ENCODE peak calls at places on chromosome 4, in eight cellular contexts. One of them, this sample, is unnamed.

GRCh38 chr4:1608821-1609500 is 75.2 kb downstream of the FAM53A start:
- DNase-seq in pons: no peak
- DNase-seq in ureter: no peak
- DNase-seq in amygdala: no peak
- DNase-seq in stimulated activated CD4-positive, alpha-beta T cell treated with anti-CD3 and anti-CD28 coated beads, Interleukin-4, amount 100 ng/mL, for 48 hours: no peak
- DNase-seq in hippocampal formation: no peak
- DNase-seq in activated naive CD8-positive, alpha-beta T cell treated with anti-CD3 and anti-CD28 coated beads, Interleukin-2, amount 50 U/mL, for 24 hours: no peak
- DNase-seq in GDM1: no peak
- DNase-seq in this sample: peak; percentile 73

GRCh38 chr4:96356591-96357360 is 516.9 kb downstream of the PDHA2 start:
- DNase-seq in GDM1: no peak
- DNase-seq in stimulated activated CD4-positive, alpha-beta T cell treated with anti-CD3 and anti-CD28 coated beads, Interleukin-4, amount 100 ng/mL, for 48 hours: no peak
- DNase-seq in pons: no peak
- DNase-seq in ureter: no peak
- DNase-seq in amygdala: no peak
- DNase-seq in activated naive CD8-positive, alpha-beta T cell treated with anti-CD3 and anti-CD28 coated beads, Interleukin-2, amount 50 U/mL, for 24 hours: no peak
- DNase-seq in hippocampal formation: no peak
- DNase-seq in this sample: no peak

GRCh38 chr4:16667464-16667863 is 231.0 kb downstream of the LDB2 start:
- DNase-seq in ureter: no peak
- DNase-seq in hippocampal formation: no peak
- DNase-seq in stimulated activated CD4-positive, alpha-beta T cell treated with anti-CD3 and anti-CD28 coated beads, Interleukin-4, amount 100 ng/mL, for 48 hours: no peak
- DNase-seq in GDM1: no peak
- DNase-seq in activated naive CD8-positive, alpha-beta T cell treated with anti-CD3 and anti-CD28 coated beads, Interleukin-2, amount 50 U/mL, for 24 hours: no peak
- DNase-seq in pons: no peak
- DNase-seq in amygdala: no peak
- DNase-seq in this sample: no peak

GRCh38 chr4:166282081-166282770 is 409.2 kb downstream of the TLL1 start:
- DNase-seq in ureter: no peak
- DNase-seq in GDM1: no peak
- DNase-seq in amygdala: no peak
- DNase-seq in stimulated activated CD4-positive, alpha-beta T cell treated with anti-CD3 and anti-CD28 coated beads, Interleukin-4, amount 100 ng/mL, for 48 hours: no peak
- DNase-seq in activated naive CD8-positive, alpha-beta T cell treated with anti-CD3 and anti-CD28 coated beads, Interleukin-2, amount 50 U/mL, for 24 hours: no peak
- DNase-seq in hippocampal formation: no peak
- DNase-seq in pons: no peak
- DNase-seq in this sample: no peak

GRCh38 chr4:89001647-89002518 is 55.1 kb downstream of the FAM13A start:
- DNase-seq in ureter: no peak
- DNase-seq in hippocampal formation: no peak
- DNase-seq in amygdala: no peak
- DNase-seq in activated naive CD8-positive, alpha-beta T cell treated with anti-CD3 and anti-CD28 coated beads, Interleukin-2, amount 50 U/mL, for 24 hours: no peak
- DNase-seq in GDM1: no peak
- DNase-seq in pons: no peak
- DNase-seq in stimulated activated CD4-positive, alpha-beta T cell treated with anti-CD3 and anti-CD28 coated beads, Interleukin-4, amount 100 ng/mL, for 48 hours: no peak
- DNase-seq in this sample: no peak

GRCh38 chr4:35166437-35166836 is 1077.9 kb downstream of the ARAP2 start:
- DNase-seq in stimulated activated CD4-positive, alpha-beta T cell treated with anti-CD3 and anti-CD28 coated beads, Interleukin-4, amount 100 ng/mL, for 48 hours: no peak
- DNase-seq in ureter: no peak
- DNase-seq in GDM1: no peak
- DNase-seq in activated naive CD8-positive, alpha-beta T cell treated with anti-CD3 and anti-CD28 coated beads, Interleukin-2, amount 50 U/mL, for 24 hours: no peak
- DNase-seq in hippocampal formation: no peak
- DNase-seq in amygdala: no peak
- DNase-seq in pons: no peak
- DNase-seq in this sample: no peak

GRCh38 chr4:22356996-22357596 is 158.8 kb downstream of the ADGRA3 start:
- DNase-seq in GDM1: peak; percentile 40
- DNase-seq in pons: peak; percentile 20
- DNase-seq in amygdala: no peak
- DNase-seq in activated naive CD8-positive, alpha-beta T cell treated with anti-CD3 and anti-CD28 coated beads, Interleukin-2, amount 50 U/mL, for 24 hours: no peak
- DNase-seq in ureter: no peak
- DNase-seq in hippocampal formation: no peak
- DNase-seq in stimulated activated CD4-positive, alpha-beta T cell treated with anti-CD3 and anti-CD28 coated beads, Interleukin-4, amount 100 ng/mL, for 48 hours: no peak
- DNase-seq in this sample: peak; percentile 20

GRCh38 chr4:34261799-34262314 is 1982.5 kb downstream of the ARAP2 start:
- DNase-seq in pons: no peak
- DNase-seq in hippocampal formation: no peak
- DNase-seq in ureter: no peak
- DNase-seq in GDM1: no peak
- DNase-seq in stimulated activated CD4-positive, alpha-beta T cell treated with anti-CD3 and anti-CD28 coated beads, Interleukin-4, amount 100 ng/mL, for 48 hours: no peak
- DNase-seq in activated naive CD8-positive, alpha-beta T cell treated with anti-CD3 and anti-CD28 coated beads, Interleukin-2, amount 50 U/mL, for 24 hours: no peak
- DNase-seq in amygdala: no peak
- DNase-seq in this sample: no peak

GRCh38 chr4:128424524-128425195 is 137.0 kb upstream of the PGRMC2 start:
- DNase-seq in amygdala: no peak
- DNase-seq in stimulated activated CD4-positive, alpha-beta T cell treated with anti-CD3 and anti-CD28 coated beads, Interleukin-4, amount 100 ng/mL, for 48 hours: no peak
- DNase-seq in hippocampal formation: no peak
- DNase-seq in activated naive CD8-positive, alpha-beta T cell treated with anti-CD3 and anti-CD28 coated beads, Interleukin-2, amount 50 U/mL, for 24 hours: no peak
- DNase-seq in GDM1: no peak
- DNase-seq in ureter: no peak
- DNase-seq in pons: no peak
- DNase-seq in this sample: no peak

GRCh38 chr4:14023036-14023435 is 395.5 kb upstream of the BOD1L1 start:
- DNase-seq in activated naive CD8-positive, alpha-beta T cell treated with anti-CD3 and anti-CD28 coated beads, Interleukin-2, amount 50 U/mL, for 24 hours: no peak
- DNase-seq in hippocampal formation: no peak
- DNase-seq in GDM1: no peak
- DNase-seq in amygdala: no peak
- DNase-seq in pons: no peak
- DNase-seq in ureter: no peak
- DNase-seq in stimulated activated CD4-positive, alpha-beta T cell treated with anti-CD3 and anti-CD28 coated beads, Interleukin-4, amount 100 ng/mL, for 48 hours: no peak
- DNase-seq in this sample: no peak

GRCh38 chr4:111807556-111807955 is 337.7 kb upstream of the FAM241A start:
- DNase-seq in activated naive CD8-positive, alpha-beta T cell treated with anti-CD3 and anti-CD28 coated beads, Interleukin-2, amount 50 U/mL, for 24 hours: no peak
- DNase-seq in ureter: no peak
- DNase-seq in GDM1: no peak
- DNase-seq in amygdala: no peak
- DNase-seq in hippocampal formation: no peak
- DNase-seq in pons: no peak
- DNase-seq in stimulated activated CD4-positive, alpha-beta T cell treated with anti-CD3 and anti-CD28 coated beads, Interleukin-4, amount 100 ng/mL, for 48 hours: no peak
- DNase-seq in this sample: no peak

GRCh38 chr4:3329887-3330286 is 37.1 kb downstream of the RGS12 start:
- DNase-seq in GDM1: no peak
- DNase-seq in pons: no peak
- DNase-seq in stimulated activated CD4-positive, alpha-beta T cell treated with anti-CD3 and anti-CD28 coated beads, Interleukin-4, amount 100 ng/mL, for 48 hours: no peak
- DNase-seq in ureter: peak; percentile 6
- DNase-seq in activated naive CD8-positive, alpha-beta T cell treated with anti-CD3 and anti-CD28 coated beads, Interleukin-2, amount 50 U/mL, for 24 hours: no peak
- DNase-seq in hippocampal formation: no peak
- DNase-seq in amygdala: no peak
- DNase-seq in this sample: no peak

GRCh38 chr4:84952776-84953175 is 13.7 kb downstream of the WDFY3 start:
- DNase-seq in stimulated activated CD4-positive, alpha-beta T cell treated with anti-CD3 and anti-CD28 coated beads, Interleukin-4, amount 100 ng/mL, for 48 hours: no peak
- DNase-seq in amygdala: no peak
- DNase-seq in ureter: no peak
- DNase-seq in activated naive CD8-positive, alpha-beta T cell treated with anti-CD3 and anti-CD28 coated beads, Interleukin-2, amount 50 U/mL, for 24 hours: no peak
- DNase-seq in pons: no peak
- DNase-seq in hippocampal formation: no peak
- DNase-seq in GDM1: no peak
- DNase-seq in this sample: no peak

GRCh38 chr4:25800253-25800652 is 62.5 kb downstream of the SEL1L3 start:
- DNase-seq in stimulated activated CD4-positive, alpha-beta T cell treated with anti-CD3 and anti-CD28 coated beads, Interleukin-4, amount 100 ng/mL, for 48 hours: no peak
- DNase-seq in pons: no peak
- DNase-seq in hippocampal formation: no peak
- DNase-seq in activated naive CD8-positive, alpha-beta T cell treated with anti-CD3 and anti-CD28 coated beads, Interleukin-2, amount 50 U/mL, for 24 hours: no peak
- DNase-seq in amygdala: no peak
- DNase-seq in ureter: no peak
- DNase-seq in GDM1: no peak
- DNase-seq in this sample: no peak

GRCh38 chr4:160233141-160233540 is 1130.3 kb downstream of the RAPGEF2 start:
- DNase-seq in activated naive CD8-positive, alpha-beta T cell treated with anti-CD3 and anti-CD28 coated beads, Interleukin-2, amount 50 U/mL, for 24 hours: no peak
- DNase-seq in hippocampal formation: no peak
- DNase-seq in GDM1: no peak
- DNase-seq in stimulated activated CD4-positive, alpha-beta T cell treated with anti-CD3 and anti-CD28 coated beads, Interleukin-4, amount 100 ng/mL, for 48 hours: no peak
- DNase-seq in amygdala: no peak
- DNase-seq in ureter: no peak
- DNase-seq in pons: no peak
- DNase-seq in this sample: no peak

GRCh38 chr4:107442538-107443083 is 277.4 kb downstream of the PAPSS1 start:
- DNase-seq in GDM1: no peak
- DNase-seq in stimulated activated CD4-positive, alpha-beta T cell treated with anti-CD3 and anti-CD28 coated beads, Interleukin-4, amount 100 ng/mL, for 48 hours: no peak
- DNase-seq in amygdala: no peak
- DNase-seq in hippocampal formation: no peak
- DNase-seq in ureter: no peak
- DNase-seq in pons: no peak
- DNase-seq in activated naive CD8-positive, alpha-beta T cell treated with anti-CD3 and anti-CD28 coated beads, Interleukin-2, amount 50 U/mL, for 24 hours: no peak
- DNase-seq in this sample: no peak

GRCh38 chr4:27861802-27862201 is 1001.2 kb downstream of the STIM2 start:
- DNase-seq in pons: peak; percentile 3
- DNase-seq in ureter: no peak
- DNase-seq in GDM1: no peak
- DNase-seq in stimulated activated CD4-positive, alpha-beta T cell treated with anti-CD3 and anti-CD28 coated beads, Interleukin-4, amount 100 ng/mL, for 48 hours: no peak
- DNase-seq in amygdala: no peak
- DNase-seq in hippocampal formation: no peak
- DNase-seq in activated naive CD8-positive, alpha-beta T cell treated with anti-CD3 and anti-CD28 coated beads, Interleukin-2, amount 50 U/mL, for 24 hours: no peak
- DNase-seq in this sample: no peak

GRCh38 chr4:60039908-60040307 is 1160.2 kb upstream of the ADGRL3 start:
- DNase-seq in stimulated activated CD4-positive, alpha-beta T cell treated with anti-CD3 and anti-CD28 coated beads, Interleukin-4, amount 100 ng/mL, for 48 hours: no peak
- DNase-seq in pons: no peak
- DNase-seq in activated naive CD8-positive, alpha-beta T cell treated with anti-CD3 and anti-CD28 coated beads, Interleukin-2, amount 50 U/mL, for 24 hours: no peak
- DNase-seq in ureter: no peak
- DNase-seq in amygdala: no peak
- DNase-seq in GDM1: no peak
- DNase-seq in hippocampal formation: no peak
- DNase-seq in this sample: no peak

GRCh38 chr4:138889216-138889615 is 126.4 kb upstream of the NOCT start:
- DNase-seq in GDM1: no peak
- DNase-seq in pons: peak; percentile 80
- DNase-seq in ureter: no peak
- DNase-seq in stimulated activated CD4-positive, alpha-beta T cell treated with anti-CD3 and anti-CD28 coated beads, Interleukin-4, amount 100 ng/mL, for 48 hours: no peak
- DNase-seq in hippocampal formation: peak; percentile 20
- DNase-seq in activated naive CD8-positive, alpha-beta T cell treated with anti-CD3 and anti-CD28 coated beads, Interleukin-2, amount 50 U/mL, for 24 hours: no peak
- DNase-seq in amygdala: no peak
- DNase-seq in this sample: no peak

GRCh38 chr4:81997313-81997712 is 376.5 kb downstream of the HNRNPD start:
- DNase-seq in hippocampal formation: no peak
- DNase-seq in pons: no peak
- DNase-seq in amygdala: no peak
- DNase-seq in stimulated activated CD4-positive, alpha-beta T cell treated with anti-CD3 and anti-CD28 coated beads, Interleukin-4, amount 100 ng/mL, for 48 hours: no peak
- DNase-seq in activated naive CD8-positive, alpha-beta T cell treated with anti-CD3 and anti-CD28 coated beads, Interleukin-2, amount 50 U/mL, for 24 hours: no peak
- DNase-seq in ureter: no peak
- DNase-seq in GDM1: no peak
- DNase-seq in this sample: no peak

GRCh38 chr4:158217763-158218162 is 7.5 kb downstream of the TMEM144 start:
- DNase-seq in GDM1: no peak
- DNase-seq in hippocampal formation: no peak
- DNase-seq in stimulated activated CD4-positive, alpha-beta T cell treated with anti-CD3 and anti-CD28 coated beads, Interleukin-4, amount 100 ng/mL, for 48 hours: no peak
- DNase-seq in ureter: no peak
- DNase-seq in pons: no peak
- DNase-seq in activated naive CD8-positive, alpha-beta T cell treated with anti-CD3 and anti-CD28 coated beads, Interleukin-2, amount 50 U/mL, for 24 hours: no peak
- DNase-seq in amygdala: no peak
- DNase-seq in this sample: no peak

GRCh38 chr4:2621419-2621818 is 85.0 kb downstream of the FAM193A start:
- DNase-seq in stimulated activated CD4-positive, alpha-beta T cell treated with anti-CD3 and anti-CD28 coated beads, Interleukin-4, amount 100 ng/mL, for 48 hours: no peak
- DNase-seq in hippocampal formation: no peak
- DNase-seq in GDM1: no peak
- DNase-seq in ureter: no peak
- DNase-seq in amygdala: no peak
- DNase-seq in pons: no peak
- DNase-seq in activated naive CD8-positive, alpha-beta T cell treated with anti-CD3 and anti-CD28 coated beads, Interleukin-2, amount 50 U/mL, for 24 hours: no peak
- DNase-seq in this sample: no peak

GRCh38 chr4:71366776-71367175 is 28.0 kb downstream of the SLC4A4 start:
- DNase-seq in ureter: no peak
- DNase-seq in amygdala: no peak
- DNase-seq in stimulated activated CD4-positive, alpha-beta T cell treated with anti-CD3 and anti-CD28 coated beads, Interleukin-4, amount 100 ng/mL, for 48 hours: no peak
- DNase-seq in hippocampal formation: no peak
- DNase-seq in GDM1: no peak
- DNase-seq in pons: no peak
- DNase-seq in activated naive CD8-positive, alpha-beta T cell treated with anti-CD3 and anti-CD28 coated beads, Interleukin-2, amount 50 U/mL, for 24 hours: no peak
- DNase-seq in this sample: peak; percentile 19

GRCh38 chr4:13970349-13970748 is 342.8 kb upstream of the BOD1L1 start:
- DNase-seq in ureter: no peak
- DNase-seq in amygdala: no peak
- DNase-seq in hippocampal formation: no peak
- DNase-seq in activated naive CD8-positive, alpha-beta T cell treated with anti-CD3 and anti-CD28 coated beads, Interleukin-2, amount 50 U/mL, for 24 hours: no peak
- DNase-seq in GDM1: no peak
- DNase-seq in stimulated activated CD4-positive, alpha-beta T cell treated with anti-CD3 and anti-CD28 coated beads, Interleukin-4, amount 100 ng/mL, for 48 hours: no peak
- DNase-seq in pons: no peak
- DNase-seq in this sample: no peak

GRCh38 chr4:1991596-1992434 is 17.0 kb downstream of the NELFA start:
- DNase-seq in ureter: no peak
- DNase-seq in activated naive CD8-positive, alpha-beta T cell treated with anti-CD3 and anti-CD28 coated beads, Interleukin-2, amount 50 U/mL, for 24 hours: no peak
- DNase-seq in amygdala: no peak
- DNase-seq in GDM1: no peak
- DNase-seq in hippocampal formation: no peak
- DNase-seq in pons: no peak
- DNase-seq in stimulated activated CD4-positive, alpha-beta T cell treated with anti-CD3 and anti-CD28 coated beads, Interleukin-4, amount 100 ng/mL, for 48 hours: no peak
- DNase-seq in this sample: no peak

GRCh38 chr4:87559090-87559837 is 30.1 kb upstream of the SPARCL1 start:
- DNase-seq in ureter: peak; percentile 47
- DNase-seq in stimulated activated CD4-positive, alpha-beta T cell treated with anti-CD3 and anti-CD28 coated beads, Interleukin-4, amount 100 ng/mL, for 48 hours: peak; percentile 11
- DNase-seq in GDM1: peak; percentile 67
- DNase-seq in pons: no peak
- DNase-seq in hippocampal formation: no peak
- DNase-seq in amygdala: no peak
- DNase-seq in activated naive CD8-positive, alpha-beta T cell treated with anti-CD3 and anti-CD28 coated beads, Interleukin-2, amount 50 U/mL, for 24 hours: peak; percentile 32
- DNase-seq in this sample: no peak

GRCh38 chr4:2340272-2341061 is 78.0 kb downstream of the ZFYVE28 start:
- DNase-seq in GDM1: no peak
- DNase-seq in hippocampal formation: no peak
- DNase-seq in activated naive CD8-positive, alpha-beta T cell treated with anti-CD3 and anti-CD28 coated beads, Interleukin-2, amount 50 U/mL, for 24 hours: no peak
- DNase-seq in amygdala: no peak
- DNase-seq in pons: no peak
- DNase-seq in stimulated activated CD4-positive, alpha-beta T cell treated with anti-CD3 and anti-CD28 coated beads, Interleukin-4, amount 100 ng/mL, for 48 hours: no peak
- DNase-seq in ureter: peak; percentile 35
- DNase-seq in this sample: no peak

GRCh38 chr4:98501383-98501782 is 157.0 kb downstream of the TSPAN5 start:
- DNase-seq in amygdala: no peak
- DNase-seq in stimulated activated CD4-positive, alpha-beta T cell treated with anti-CD3 and anti-CD28 coated beads, Interleukin-4, amount 100 ng/mL, for 48 hours: no peak
- DNase-seq in pons: no peak
- DNase-seq in GDM1: no peak
- DNase-seq in ureter: no peak
- DNase-seq in hippocampal formation: no peak
- DNase-seq in activated naive CD8-positive, alpha-beta T cell treated with anti-CD3 and anti-CD28 coated beads, Interleukin-2, amount 50 U/mL, for 24 hours: no peak
- DNase-seq in this sample: no peak

GRCh38 chr4:65805936-65806335 is 135.6 kb upstream of the EPHA5 start:
- DNase-seq in GDM1: no peak
- DNase-seq in activated naive CD8-positive, alpha-beta T cell treated with anti-CD3 and anti-CD28 coated beads, Interleukin-2, amount 50 U/mL, for 24 hours: no peak
- DNase-seq in pons: no peak
- DNase-seq in stimulated activated CD4-positive, alpha-beta T cell treated with anti-CD3 and anti-CD28 coated beads, Interleukin-4, amount 100 ng/mL, for 48 hours: no peak
- DNase-seq in amygdala: no peak
- DNase-seq in ureter: no peak
- DNase-seq in hippocampal formation: no peak
- DNase-seq in this sample: no peak

GRCh38 chr4:15021946-15022345 is 19.7 kb downstream of the CPEB2 start:
- DNase-seq in GDM1: no peak
- DNase-seq in pons: no peak
- DNase-seq in stimulated activated CD4-positive, alpha-beta T cell treated with anti-CD3 and anti-CD28 coated beads, Interleukin-4, amount 100 ng/mL, for 48 hours: no peak
- DNase-seq in ureter: no peak
- DNase-seq in hippocampal formation: no peak
- DNase-seq in amygdala: no peak
- DNase-seq in activated naive CD8-positive, alpha-beta T cell treated with anti-CD3 and anti-CD28 coated beads, Interleukin-2, amount 50 U/mL, for 24 hours: no peak
- DNase-seq in this sample: no peak

GRCh38 chr4:7650606-7651400 is 216.1 kb upstream of the PSAPL1 start:
- DNase-seq in ureter: no peak
- DNase-seq in stimulated activated CD4-positive, alpha-beta T cell treated with anti-CD3 and anti-CD28 coated beads, Interleukin-4, amount 100 ng/mL, for 48 hours: no peak
- DNase-seq in amygdala: no peak
- DNase-seq in activated naive CD8-positive, alpha-beta T cell treated with anti-CD3 and anti-CD28 coated beads, Interleukin-2, amount 50 U/mL, for 24 hours: no peak
- DNase-seq in pons: no peak
- DNase-seq in GDM1: peak; percentile 76
- DNase-seq in hippocampal formation: no peak
- DNase-seq in this sample: peak; percentile 75

GRCh38 chr4:41963105-41963504 is 18.5 kb upstream of the DCAF4L1 start:
- DNase-seq in GDM1: no peak
- DNase-seq in ureter: no peak
- DNase-seq in amygdala: no peak
- DNase-seq in stimulated activated CD4-positive, alpha-beta T cell treated with anti-CD3 and anti-CD28 coated beads, Interleukin-4, amount 100 ng/mL, for 48 hours: no peak
- DNase-seq in hippocampal formation: no peak
- DNase-seq in activated naive CD8-positive, alpha-beta T cell treated with anti-CD3 and anti-CD28 coated beads, Interleukin-2, amount 50 U/mL, for 24 hours: no peak
- DNase-seq in pons: peak; percentile 19
- DNase-seq in this sample: no peak

GRCh38 chr4:185941476-185941875 is 127.5 kb upstream of the TLR3 start:
- DNase-seq in pons: no peak
- DNase-seq in stimulated activated CD4-positive, alpha-beta T cell treated with anti-CD3 and anti-CD28 coated beads, Interleukin-4, amount 100 ng/mL, for 48 hours: no peak
- DNase-seq in GDM1: no peak
- DNase-seq in amygdala: no peak
- DNase-seq in ureter: no peak
- DNase-seq in activated naive CD8-positive, alpha-beta T cell treated with anti-CD3 and anti-CD28 coated beads, Interleukin-2, amount 50 U/mL, for 24 hours: no peak
- DNase-seq in hippocampal formation: no peak
- DNase-seq in this sample: no peak

GRCh38 chr4:74627093-74627492 is 167.2 kb downstream of the BTC start:
- DNase-seq in stimulated activated CD4-positive, alpha-beta T cell treated with anti-CD3 and anti-CD28 coated beads, Interleukin-4, amount 100 ng/mL, for 48 hours: no peak
- DNase-seq in hippocampal formation: no peak
- DNase-seq in activated naive CD8-positive, alpha-beta T cell treated with anti-CD3 and anti-CD28 coated beads, Interleukin-2, amount 50 U/mL, for 24 hours: no peak
- DNase-seq in pons: no peak
- DNase-seq in amygdala: no peak
- DNase-seq in ureter: no peak
- DNase-seq in GDM1: no peak
- DNase-seq in this sample: no peak